ENCODE peak calls at places on chromosomes 3 and 15, in six cellular contexts. K is transverse colon; G is CD8-positive, alpha-beta T cell; J is psoas muscle; L is cardiac muscle cell; A is prostate gland. B is an unnamed sample. For H3K9me3 and H3K36me3, the result is how much of the 10 kb centered on the place peaks cover.

GRCh38 chr3:38597502-38598060 is 51.9 kb downstream of the SCN5A start:
- DNase-seq in K (no peak), G (no peak), J (no peak), L (no peak), A (no peak), B (peak)

GRCh38 chr3:64440498-64440897 is 215.2 kb upstream of the PRICKLE2 start:
- DNase-seq in K (no peak), G (no peak), J (no peak), L (peak), A (no peak), B (no peak)

GRCh38 chr3:11367116-11367781 is 95.1 kb downstream of the ATG7 start:
- DNase-seq in K (peak), G (no peak), J (peak), L (no peak), A (peak), B (no peak)

GRCh38 chr3:107366766-107367165 is 10.5 kb upstream of the CCDC54 start:
- DNase-seq in K (no peak), G (no peak), J (no peak), L (no peak), A (no peak), B (no peak)

GRCh38 chr3:45907769-45908705 is 21.7 kb downstream of the CCR9 start:
- DNase-seq in K (no peak), G (no peak), J (no peak), L (no peak), A (no peak), B (no peak)

GRCh38 chr3:141500397-141500796 is 13.6 kb downstream of the RASA2 start:
- DNase-seq in K (no peak), G (no peak), J (no peak), L (no peak), A (no peak), B (no peak)

GRCh38 chr3:46214751-46215352 is 6.7 kb upstream of the CCR1 start:
- DNase-seq in K (no peak), G (no peak), J (no peak), L (peak), A (no peak), B (no peak)

GRCh38 chr3:12449889-12450682 is 34.2 kb upstream of the TSEN2 start:
- DNase-seq in K (no peak), G (no peak), J (no peak), L (no peak), A (no peak), B (no peak)

GRCh38 chr15:75452968-75453702 is 1.6 kb upstream of the SIN3A start:
- DNase-seq in K (peak), G (peak), J (peak), L (peak), A (peak), B (peak)

GRCh38 chr3:4504340-4505261 is 11.5 kb downstream of the ITPR1 start:
- DNase-seq in K (peak), G (no peak), J (no peak), L (peak), A (peak), B (no peak)

GRCh38 chr3:181998828-181999227 is 287.1 kb downstream of the SOX2 start:
- DNase-seq in K (no peak), G (no peak), J (no peak), L (no peak), A (no peak), B (no peak)

GRCh38 chr3:167066977-167067843 is 312.9 kb downstream of the ZBBX start:
- DNase-seq in K (no peak), G (no peak), J (no peak), L (peak), A (no peak), B (no peak)

GRCh38 chr3:126394977-126395321 is 240 bp downstream of the CFAP100 start:
- DNase-seq in K (no peak), G (no peak), J (no peak), L (no peak), A (no peak), B (peak)

GRCh38 chr3:38371541-38372213 is 25.1 kb downstream of the XYLB start:
- DNase-seq in K (no peak), G (no peak), J (no peak), L (no peak), A (peak), B (no peak)

GRCh38 chr3:67291287-67292252 is 293.5 kb downstream of the KBTBD8 start:
- DNase-seq in K (no peak), G (no peak), J (no peak), L (no peak), A (no peak), B (no peak)

GRCh38 chr3:13019243-13019701 is 54.0 kb downstream of the IQSEC1 start:
- DNase-seq in K (no peak), G (no peak), J (peak), L (peak), A (no peak), B (peak)

GRCh38 chr15:82575335-82575734 is 35.1 kb upstream of the RPS17 start:
- DNase-seq in K (no peak), G (no peak), J (no peak), L (no peak), A (no peak), B (no peak)

GRCh38 chr15:40111888-40112287 is 3.2 kb upstream of the BMF start:
- DNase-seq in K (no peak), G (no peak), J (no peak), L (no peak), A (no peak), B (no peak)

GRCh38 chr3:194379651-194380050 is 10.1 kb upstream of the LRRC15 start:
- DNase-seq in K (no peak), G (no peak), J (no peak), L (no peak), A (no peak), B (no peak)

GRCh38 chr3:32614956-32615355 is 44.3 kb upstream of the DYNC1LI1 start:
- DNase-seq in K (no peak), G (no peak), J (no peak), L (no peak), A (no peak), B (no peak)

GRCh38 chr3:32613183-32613582 is 42.5 kb upstream of the DYNC1LI1 start:
- DNase-seq in K (no peak), G (no peak), J (no peak), L (no peak), A (no peak), B (no peak)

GRCh38 chr3:32619395-32619794 is 48.7 kb upstream of the DYNC1LI1 start:
- DNase-seq in K (no peak), G (no peak), J (no peak), L (no peak), A (no peak), B (no peak)

GRCh38 chr3:32612551-32612950 is 41.9 kb upstream of the DYNC1LI1 start:
- DNase-seq in K (no peak), G (no peak), J (no peak), L (no peak), A (no peak), B (no peak)

GRCh38 chr3:32616267-32616962 is 45.8 kb upstream of the DYNC1LI1 start:
- DNase-seq in K (no peak), G (no peak), J (no peak), L (no peak), A (peak), B (no peak)
- H3K4me3 ChIP-seq in K (no peak), G (no peak), J (no peak), L (no peak), A (no peak), B (no peak)

GRCh38 chr3:180770639-180771038 is 91.3 kb upstream of the CCDC39 start:
- DNase-seq in K (no peak), G (no peak), J (no peak), L (no peak), A (no peak), B (no peak)

GRCh38 chr3:180776433-180776832 is 97.1 kb upstream of the CCDC39 start:
- DNase-seq in K (no peak), G (no peak), J (no peak), L (no peak), A (no peak), B (no peak)
- H3K9me3 ChIP-seq in K (under half), G (under half), J (under half), L (under half), A (under half), B (under half)

DNA sequence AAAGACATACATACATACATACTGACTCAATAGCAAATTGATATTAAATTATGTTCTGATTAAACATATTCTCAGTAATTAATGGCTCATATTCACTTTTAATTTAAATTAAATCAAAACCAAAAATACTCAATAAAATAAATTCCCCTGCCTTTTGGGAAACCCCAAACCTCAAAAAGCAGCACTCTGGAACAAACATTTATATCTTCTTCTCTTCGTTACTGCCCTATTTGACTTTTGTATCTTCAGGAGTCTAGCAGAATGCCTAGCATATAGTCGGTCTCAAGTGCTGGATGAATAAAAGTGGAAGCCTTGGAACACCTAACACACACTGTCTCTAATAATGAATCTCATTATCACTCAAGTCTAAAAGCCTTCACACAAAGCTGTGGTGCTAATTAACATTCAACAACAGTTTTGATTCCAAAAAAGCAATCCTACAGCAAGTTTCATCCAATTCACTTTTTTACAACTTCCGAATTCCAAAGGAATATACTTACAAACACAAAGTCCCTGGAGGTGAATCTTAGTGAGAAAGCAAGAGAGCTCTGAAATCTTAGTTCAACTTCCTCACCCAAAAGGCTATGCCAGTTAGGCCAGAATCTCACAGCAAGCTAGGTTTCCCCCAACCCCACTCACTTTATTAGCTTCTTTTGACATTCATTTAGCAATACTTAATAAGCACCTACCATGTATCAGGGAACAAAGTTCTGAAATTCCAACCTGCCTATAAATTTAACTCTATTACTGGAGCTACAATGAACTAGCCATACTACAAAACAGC is 35.0 kb downstream of the GSK3B start:
- DNase-seq in K (no peak), G (no peak), J (no peak), L (no peak), A (no peak), B (no peak)
- H3K36me3 ChIP-seq in K (under half), G (under half), J (under half), L (under half), A (under half), B (under half)

DNA sequence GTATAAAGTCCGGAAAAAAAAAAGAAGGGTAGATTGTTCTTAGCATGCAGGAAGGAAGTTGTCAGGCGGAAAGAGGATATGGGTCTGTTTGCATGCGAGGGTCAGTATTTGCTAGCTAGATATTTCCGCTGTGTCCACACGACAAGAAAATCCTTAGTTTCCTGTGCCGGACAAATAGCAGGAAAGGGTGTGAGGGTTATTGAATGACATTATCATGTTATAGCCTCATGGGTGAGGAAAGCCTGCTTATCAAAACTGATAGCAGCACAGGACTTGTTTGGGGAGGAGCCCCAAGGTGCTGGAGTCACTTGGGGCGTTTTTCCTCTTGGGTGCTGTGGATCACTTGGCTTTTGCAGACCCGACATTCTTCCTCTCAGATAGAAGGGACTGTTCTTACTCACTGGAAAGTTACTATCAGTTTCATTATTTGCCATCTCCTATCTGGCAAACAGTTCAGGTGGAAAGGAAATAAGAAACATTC is 127.2 kb upstream of the DPH6 start:
- DNase-seq in K (no peak), G (no peak), J (no peak), L (peak), A (no peak), B (no peak)
- H3K4me3 ChIP-seq in K (no peak), G (peak), J (no peak), L (no peak), A (no peak), B (no peak)

GRCh38 chr15:22239806-22240180 is 159.5 kb downstream of the OR4M2 start:
- DNase-seq in K (no peak), G (no peak), J (no peak), L (no peak), A (no peak), B (no peak)

GRCh38 chr15:22241451-22241850 is 161.1 kb downstream of the OR4M2 start:
- DNase-seq in K (no peak), G (no peak), J (no peak), L (no peak), A (no peak), B (no peak)

GRCh38 chr15:22240403-22240802 is 160.1 kb downstream of the OR4M2 start:
- DNase-seq in K (no peak), G (no peak), J (no peak), L (no peak), A (no peak), B (no peak)

GRCh38 chr15:22243440-22244130 is 163.3 kb downstream of the OR4M2 start:
- DNase-seq in K (no peak), G (no peak), J (no peak), L (no peak), A (no peak), B (no peak)

GRCh38 chr15:22240951-22241350 is 160.6 kb downstream of the OR4M2 start:
- DNase-seq in K (no peak), G (no peak), J (no peak), L (no peak), A (no peak), B (no peak)
- H3K9me3 ChIP-seq in K (under half), G (under half), J (under half), L (under half), A (under half), B (under half)

GRCh38 chr3:123499316-123499715 is 50.4 kb upstream of the ADCY5 start:
- DNase-seq in K (no peak), G (no peak), J (no peak), L (no peak), A (no peak), B (no peak)
- H3K36me3 ChIP-seq in K (under half), G (under half), J (under half), L (under half), A (under half), B (under half)

DNA sequence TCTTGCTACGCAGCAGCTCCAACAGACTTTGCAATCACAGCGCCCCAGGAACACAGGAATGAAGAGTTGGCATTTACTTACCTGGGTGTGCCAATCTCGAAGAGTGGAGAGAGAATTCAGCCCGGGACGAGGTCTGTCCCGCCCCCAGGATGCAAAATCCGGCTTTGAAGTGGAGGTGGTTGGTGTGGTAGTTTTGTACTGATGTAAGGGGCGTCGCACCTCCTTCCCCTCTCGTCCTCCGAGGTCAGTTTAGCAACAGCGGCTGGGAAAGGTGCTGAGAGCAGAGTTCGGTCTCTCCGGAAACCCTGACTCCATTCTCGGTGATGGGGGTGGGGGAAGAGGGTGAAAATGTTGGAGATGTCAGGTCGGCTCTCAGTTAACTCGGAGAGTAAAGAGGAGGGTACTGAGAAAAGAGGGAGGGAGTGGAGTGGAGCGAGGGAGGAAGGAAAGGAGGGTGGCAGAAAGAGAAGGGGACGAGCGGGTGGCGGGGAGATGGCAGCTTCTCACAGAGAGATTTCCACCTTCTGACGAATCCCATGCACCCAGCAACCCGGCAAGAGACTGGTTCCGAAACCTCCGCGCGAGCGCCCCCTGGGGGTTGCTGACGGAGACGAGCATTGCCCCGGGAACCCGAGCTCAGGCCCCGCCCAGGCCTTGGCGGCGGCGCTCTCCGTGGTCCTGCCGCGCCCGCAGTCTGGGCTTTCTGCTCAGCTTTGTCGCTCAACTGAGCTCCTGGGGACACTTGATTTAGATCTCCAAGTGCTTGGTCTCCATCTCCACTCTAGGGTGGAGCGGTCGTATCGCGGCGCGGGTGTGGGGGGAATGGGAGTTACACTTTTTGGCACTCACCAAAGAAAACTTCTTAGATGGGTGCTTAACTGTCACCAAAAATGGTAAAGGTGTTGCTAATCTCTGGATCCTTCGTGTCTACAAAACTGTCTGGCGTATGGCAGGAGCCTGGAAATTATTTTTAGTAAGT is at the start of gene CPNE4:
- DNase-seq in K (peak), G (peak), J (peak), L (peak), A (peak), B (peak)
- H3K4me3 ChIP-seq in K (no peak), G (no peak), J (peak), L (peak), A (peak), B (no peak)

GRCh38 chr15:81334768-81335447 is 11.0 kb upstream of the STARD5 start:
- DNase-seq in K (no peak), G (no peak), J (no peak), L (no peak), A (no peak), B (no peak)
- H3K9me3 ChIP-seq in K (under half), G (under half), J (under half), L (under half), A (under half), B (under half)

B was measured in kidney.